ENCODE peak calls at places on chromosome 21, in seven cellular contexts. G is sigmoid colon, B is progenitor cell of endocrine pancreas, U is astrocyte of the spinal cord, O is GM23338, T is IMR-90, M is heart left ventricle. D is an unnamed sample.

GRCh38 chr21:17432732-17433057 is 80.1 kb upstream of the CXADR start:
- DNase-seq in G (no peak), B (no peak), U (no peak), O (no peak), T (no peak), M (no peak), D (no peak)

GRCh38 chr21:43361127-43361492 is 65.8 kb downstream of the SIK1 start:
- DNase-seq in G (no peak), B (no peak), U (no peak), O (no peak), T (peak), M (peak), D (no peak)

GRCh38 chr21:45019076-45019886 is 55.1 kb upstream of the ADARB1 start:
- DNase-seq in G (peak), B (peak), U (no peak), O (peak), T (no peak), M (peak), D (no peak)

GRCh38 chr21:14762734-14763694 is 216.9 kb upstream of the SAMSN1 start:
- DNase-seq in G (no peak), B (no peak), U (no peak), O (no peak), T (no peak), M (no peak), D (no peak)

GRCh38 chr21:36847189-36847588 is 119.3 kb downstream of the HLCS start:
- DNase-seq in G (no peak), B (no peak), U (peak), O (no peak), T (peak), M (no peak), D (no peak)

GRCh38 chr21:44846485-44847260 is 26.8 kb downstream of the PTTG1IP start:
- DNase-seq in G (peak), B (no peak), U (no peak), O (no peak), T (peak), M (peak), D (no peak)

GRCh38 chr21:44380876-44381275 is 27.5 kb downstream of the TRPM2 start:
- DNase-seq in G (no peak), B (no peak), U (no peak), O (no peak), T (no peak), M (no peak), D (no peak)

GRCh38 chr21:43306911-43307676 is 119.8 kb downstream of the SIK1 start:
- DNase-seq in G (peak), B (no peak), U (peak), O (no peak), T (peak), M (peak), D (no peak)

GRCh38 chr21:35095859-35096291 is 46.8 kb upstream of the RUNX1 start:
- DNase-seq in G (no peak), B (no peak), U (no peak), O (no peak), T (peak), M (no peak), D (no peak)

GRCh38 chr21:34186119-34186719 is 112.8 kb downstream of the MRPS6 start:
- DNase-seq in G (no peak), B (no peak), U (no peak), O (no peak), T (no peak), M (peak), D (no peak)

GRCh38 chr21:16070207-16070651 is 340.4 kb downstream of the USP25 start:
- DNase-seq in G (no peak), B (no peak), U (peak), O (no peak), T (no peak), M (no peak), D (no peak)

GRCh38 chr21:42583992-42584641 is 69.3 kb upstream of the PDE9A start:
- DNase-seq in G (no peak), B (no peak), U (no peak), O (no peak), T (no peak), M (no peak), D (no peak)

GRCh38 chr21:35428489-35428888 is 379.4 kb upstream of the RUNX1 start:
- DNase-seq in G (peak), B (no peak), U (peak), O (peak), T (no peak), M (peak), D (no peak)

GRCh38 chr21:41477641-41478318 is 30.2 kb downstream of the TMPRSS2 start:
- DNase-seq in G (no peak), B (no peak), U (peak), O (peak), T (no peak), M (no peak), D (no peak)

DNA sequence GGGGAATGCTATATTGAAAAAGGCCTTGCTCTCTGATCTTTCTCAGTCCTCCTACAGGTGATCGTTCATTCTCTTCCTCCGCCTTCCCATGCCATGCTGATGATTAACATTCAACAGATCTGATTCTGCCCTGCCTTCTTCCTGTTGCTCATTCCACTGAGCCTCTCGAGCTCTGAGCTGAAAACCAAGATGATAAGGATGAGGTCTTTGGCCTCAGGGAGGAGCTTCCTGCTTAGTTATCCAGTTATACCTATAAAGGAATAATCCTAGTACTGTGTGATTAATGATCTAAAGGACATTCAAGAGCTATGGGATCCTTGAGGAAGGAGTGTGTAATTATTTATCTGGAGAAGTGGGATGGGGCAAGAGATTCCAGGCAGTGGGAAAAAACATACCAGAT is 25.2 kb upstream of the MAP3K7CL start:
- DNase-seq in G (no peak), B (no peak), U (no peak), O (no peak), T (peak), M (no peak), D (no peak)
- TF ChIP-seq CTCF in G (no peak), B (no peak), U (no peak), O (no peak), T (no peak), M (no peak), D (no peak)

DNA sequence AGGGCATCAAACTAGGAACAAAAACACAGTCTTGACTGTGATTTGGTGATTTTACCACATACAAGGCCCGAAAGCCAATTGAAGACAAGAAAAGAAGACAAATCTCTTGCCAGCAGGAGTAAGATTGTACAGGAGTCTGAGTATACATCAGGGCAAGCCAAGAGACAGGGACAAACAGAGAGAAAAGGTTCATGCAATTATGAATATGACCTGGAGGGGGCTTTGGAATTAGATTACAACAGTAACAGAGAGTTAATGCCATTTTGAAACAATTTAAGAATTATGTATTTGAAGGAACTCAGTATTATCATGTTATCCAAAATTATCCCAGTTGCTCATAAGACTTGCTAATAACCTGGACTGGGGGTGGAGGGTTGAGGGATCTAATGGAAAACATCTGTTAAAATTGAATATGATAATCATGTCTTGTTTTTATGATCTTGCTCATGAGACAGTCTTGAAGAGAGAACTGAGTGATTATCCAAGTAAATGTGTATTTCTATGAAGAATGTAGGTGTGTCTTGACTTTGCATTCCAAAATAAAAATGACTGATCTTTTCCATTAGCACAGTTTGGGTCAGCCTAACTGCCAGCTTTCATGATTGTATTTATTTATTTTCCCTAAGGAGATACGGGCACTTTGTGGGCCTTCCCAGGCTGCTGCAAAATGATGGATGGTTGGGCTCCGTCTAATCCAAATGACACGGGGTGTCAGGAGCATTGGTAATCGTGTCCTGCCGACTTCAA is 117.7 kb downstream of the ERG start:
- DNase-seq in G (no peak), B (no peak), U (peak), O (peak), T (peak), M (no peak), D (no peak)
- TF ChIP-seq CTCF in G (no peak), B (peak), U (peak), O (peak), T (peak), M (no peak), D (peak)

GRCh38 chr21:46111193-46111571 is 13.3 kb downstream of the COL6A2 start:
- DNase-seq in G (peak), B (peak), U (no peak), O (no peak), T (no peak), M (peak), D (peak)

GRCh38 chr21:46111857-46112730 is 14.2 kb downstream of the COL6A2 start:
- DNase-seq in G (peak), B (peak), U (no peak), O (no peak), T (no peak), M (peak), D (peak)

GRCh38 chr21:46109251-46110221 is 11.6 kb downstream of the COL6A2 start:
- DNase-seq in G (peak), B (peak), U (no peak), O (no peak), T (no peak), M (peak), D (no peak)

GRCh38 chr21:46110499-46111192 is 12.7 kb downstream of the COL6A2 start:
- DNase-seq in G (peak), B (peak), U (no peak), O (peak), T (no peak), M (peak), D (peak)

DNA sequence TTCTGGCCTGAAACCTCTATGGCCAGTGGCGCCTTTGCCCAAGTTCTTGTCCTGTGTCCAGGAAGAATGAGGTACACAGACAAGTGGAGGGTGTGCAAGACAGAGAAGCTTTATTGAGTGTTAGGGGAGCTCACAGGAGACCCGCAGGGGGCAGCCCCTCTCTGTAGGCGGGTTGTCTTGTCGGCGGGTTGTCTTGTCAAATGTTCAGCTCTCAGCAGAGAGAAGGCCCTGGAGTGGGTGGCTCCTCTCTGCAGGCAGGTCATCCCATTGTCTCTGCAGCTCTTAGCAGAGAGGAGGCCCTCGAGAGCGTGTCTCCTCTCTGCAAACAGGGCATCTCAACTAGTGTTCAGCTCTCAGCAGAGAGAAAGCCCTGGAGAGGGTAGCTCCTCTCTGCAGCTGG is 10.9 kb downstream of the COL6A2 start:
- DNase-seq in G (peak), B (peak), U (no peak), O (no peak), T (no peak), M (no peak), D (no peak)
- TF ChIP-seq CTCF in G (no peak), B (no peak), U (no peak), O (no peak), T (no peak), M (no peak), D (no peak)

GRCh38 chr21:26847951-26848350 is 2.7 kb upstream of the ADAMTS1 start:
- DNase-seq in G (no peak), B (no peak), U (no peak), O (no peak), T (no peak), M (no peak), D (no peak)

GRCh38 chr21:26844258-26845065 is 747 bp downstream of the ADAMTS1 start:
- DNase-seq in G (peak), B (peak), U (peak), O (peak), T (peak), M (peak), D (peak)

GRCh38 chr21:26845066-26845749 is at the start of gene ADAMTS1:
- DNase-seq in G (peak), B (peak), U (peak), O (peak), T (peak), M (peak), D (peak)

GRCh38 chr21:26845750-26846035 is 484 bp upstream of the ADAMTS1 start:
- DNase-seq in G (no peak), B (no peak), U (no peak), O (no peak), T (no peak), M (no peak), D (no peak)

GRCh38 chr21:26846036-26846931 is 1.1 kb upstream of the ADAMTS1 start:
- DNase-seq in G (peak), B (peak), U (peak), O (peak), T (peak), M (peak), D (peak)
- TF ChIP-seq CTCF in G (peak), B (no peak), U (peak), O (peak), T (peak), M (peak), D (peak)

DNA sequence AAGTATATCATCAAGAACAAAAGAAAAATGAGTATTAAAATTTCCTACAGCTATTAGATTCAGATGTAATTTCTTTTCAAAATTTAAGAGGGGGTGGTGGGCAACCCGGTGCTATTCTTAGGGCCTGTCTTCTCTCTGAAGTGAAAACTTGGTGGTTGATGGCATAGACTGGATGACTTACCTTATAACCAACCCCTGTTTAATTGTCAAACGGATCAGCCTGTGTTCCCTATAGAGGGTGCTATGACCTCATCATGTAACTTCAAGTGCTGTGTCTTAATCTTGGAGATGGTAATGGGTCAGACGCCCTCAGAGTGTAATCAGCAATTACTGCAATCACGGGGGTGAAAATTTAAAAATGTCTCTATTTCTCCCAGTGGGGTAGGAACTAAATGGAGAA is 176.2 kb downstream of the PCP4 start:
- DNase-seq in G (no peak), B (no peak), U (no peak), O (peak), T (no peak), M (no peak), D (no peak)
- TF ChIP-seq CTCF in G (no peak), B (no peak), U (no peak), O (peak), T (no peak), M (no peak), D (no peak)

DNA sequence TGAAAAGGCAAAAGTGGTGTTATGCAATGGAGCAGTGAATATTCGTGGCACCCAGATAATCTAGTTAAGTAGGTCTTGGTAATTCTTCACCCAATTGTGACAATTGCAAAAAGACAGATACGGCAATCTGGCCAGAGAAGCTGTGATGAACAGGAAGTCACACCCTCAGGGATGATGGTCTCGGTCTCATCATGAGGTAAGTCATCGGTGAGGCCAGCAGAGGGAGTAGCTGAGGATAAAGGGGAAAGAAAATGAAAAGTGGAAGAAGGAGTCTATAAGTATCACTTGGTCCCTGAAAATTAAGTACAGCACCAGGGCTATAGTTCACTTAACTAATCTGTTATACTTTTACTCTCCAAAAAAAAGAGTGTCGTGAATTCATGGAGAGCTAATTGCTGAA is 258.8 kb upstream of the NCAM2 start:
- DNase-seq in G (no peak), B (no peak), U (no peak), O (peak), T (no peak), M (no peak), D (peak)
- TF ChIP-seq CTCF in G (no peak), B (peak), U (no peak), O (peak), T (no peak), M (no peak), D (peak)

GRCh38 chr21:29288239-29288638 is 10.5 kb upstream of the BACH1 start:
- DNase-seq in G (no peak), B (no peak), U (no peak), O (no peak), T (no peak), M (no peak), D (no peak)
- TF ChIP-seq CTCF in G (no peak), B (no peak), U (no peak), O (no peak), T (no peak), M (no peak), D (no peak)

DNA sequence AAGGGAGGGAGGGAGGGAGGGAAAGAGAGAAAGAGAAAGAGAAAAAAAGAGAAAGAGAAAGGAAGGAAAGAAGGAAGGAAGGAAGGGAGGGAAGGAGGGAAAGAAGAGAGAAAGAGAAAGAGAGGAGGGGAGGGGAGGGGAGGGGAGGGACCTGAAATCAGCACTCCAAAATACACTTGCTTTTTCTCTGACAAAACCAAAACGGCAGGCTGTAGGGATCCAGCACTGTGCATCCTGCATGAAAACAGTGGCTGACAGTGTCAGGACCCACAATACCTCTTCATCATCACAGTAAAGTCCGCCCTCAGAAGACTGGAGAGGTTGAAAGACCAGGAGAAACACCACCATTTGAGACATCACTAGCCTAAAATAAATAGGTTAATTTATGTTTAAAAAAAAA is 156.0 kb upstream of the SOD1 start:
- DNase-seq in G (no peak), B (no peak), U (no peak), O (no peak), T (no peak), M (no peak), D (no peak)
- TF ChIP-seq CTCF in G (no peak), B (no peak), U (no peak), O (no peak), T (no peak), M (no peak), D (no peak)

GRCh38 chr21:32412162-32412997 is at the start of gene EVA1C:
- DNase-seq in G (peak), B (peak), U (peak), O (peak), T (peak), M (peak), D (peak)
- TF ChIP-seq CTCF in G (no peak), B (no peak), U (no peak), O (no peak), T (peak), M (no peak), D (no peak)

D was measured in endothelial cell.